ENCODE peak calls at places on chromosomes 3 and 15, in four cellular contexts. Q, P, W and E are unnamed samples.

GRCh38 chr3:24562874-24563273 is 68.2 kb upstream of the THRB start:
- DNase-seq in W (no peak), Q (no peak), P (no peak), E (no peak)

GRCh38 chr15:95606551-95606950 is 723.9 kb upstream of the NR2F2 start:
- DNase-seq in Q (no peak), W (no peak), P (no peak), E (no peak)

GRCh38 chr3:127036209-127037020 is 53.5 kb downstream of the PLXNA1 start:
- DNase-seq in Q (peak; percentile 55), W (no peak), P (peak; percentile 44), E (peak; percentile 76)

GRCh38 chr15:78415284-78415683 is 22.7 kb upstream of the IREB2 start:
- DNase-seq in Q (no peak), P (no peak), W (peak; percentile 57), E (no peak)

GRCh38 chr3:32794487-32795308 is 23.1 kb upstream of the TRIM71 start:
- DNase-seq in P (no peak), W (peak; percentile 79), Q (peak; percentile 66), E (no peak)

GRCh38 chr15:101091080-101092017 is 160.5 kb downstream of the CHSY1 start:
- DNase-seq in W (no peak), P (peak; percentile 76), Q (no peak), E (no peak)

GRCh38 chr3:128548426-128549282 is 55.7 kb upstream of the GATA2 start:
- DNase-seq in Q (no peak), W (no peak), P (no peak), E (peak; percentile 80)

GRCh38 chr3:167783781-167784180 is 48.3 kb downstream of the SERPINI1 start:
- DNase-seq in W (no peak), P (no peak), Q (no peak), E (no peak)

GRCh38 chr15:52052076-52052935 is 33.3 kb downstream of the MAPK6 start:
- DNase-seq in W (no peak), Q (no peak), P (no peak), E (no peak)

GRCh38 chr3:39166134-39166710 is 12.8 kb upstream of the CSRNP1 start:
- DNase-seq in W (peak; percentile 80), P (no peak), Q (no peak), E (no peak)

GRCh38 chr3:18195836-18196235 is 229.3 kb downstream of the SATB1 start:
- DNase-seq in W (no peak), Q (no peak), P (no peak), E (no peak)

GRCh38 chr15:78167227-78167888 is 18.2 kb downstream of the IDH3A start:
- DNase-seq in P (no peak), W (no peak), Q (no peak), E (no peak)

GRCh38 chr15:85399627-85400026 is 19.2 kb downstream of the AKAP13 start:
- DNase-seq in Q (no peak), W (no peak), P (no peak), E (no peak)
- H3K4me1 ChIP-seq in Q (peaks cover 47% of the 10 kb centered on the region), W (peaks cover 39% of the 10 kb centered on the region), P (peaks cover 83% of the 10 kb centered on the region), E (peaks cover 18% of the 10 kb centered on the region)

GRCh38 chr15:66569461-66570137 is 3.8 kb upstream of the LCTL start:
- DNase-seq in P (no peak), Q (no peak), W (no peak), E (no peak)

GRCh38 chr15:66573719-66574641 is 8.2 kb upstream of the LCTL start:
- DNase-seq in W (no peak), P (no peak), Q (no peak), E (peak; percentile 24)

GRCh38 chr15:66570327-66570726 is 4.5 kb upstream of the LCTL start:
- DNase-seq in W (no peak), P (no peak), Q (no peak), E (peak; percentile 19)

GRCh38 chr15:66570842-66571241 is 5.0 kb upstream of the LCTL start:
- DNase-seq in P (no peak), W (no peak), Q (no peak), E (peak; percentile 23)

DNA sequence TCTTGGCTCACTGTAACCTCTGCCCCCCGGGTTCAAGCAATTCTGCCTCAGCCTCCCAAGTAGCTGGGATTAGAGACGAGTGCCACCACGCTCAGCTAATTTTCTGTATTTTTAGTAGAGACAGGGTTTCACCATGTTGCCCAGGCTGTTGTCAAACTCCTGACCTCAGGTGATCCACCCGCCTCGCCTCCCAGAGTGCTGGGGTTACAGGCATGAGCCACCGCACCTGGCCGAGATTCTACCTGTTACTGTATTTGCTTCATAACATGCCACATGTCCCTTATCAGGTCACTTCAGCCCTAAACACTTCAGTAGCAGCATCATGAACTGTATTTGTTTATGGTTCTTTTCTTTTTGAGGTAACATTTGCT is 7.5 kb upstream of the LCTL start:
- DNase-seq in P (no peak), Q (no peak), W (no peak), E (peak; percentile 32)
- H3K27ac ChIP-seq in P (no peak overlapping the region), Q (no peak overlapping the region), W (peak overlapping the region; percentile 54), E (no peak overlapping the region)

GRCh38 chr3:118846176-118846575 is 188.5 kb downstream of the IGSF11 start:
- DNase-seq in Q (no peak), W (no peak), P (no peak), E (no peak)

GRCh38 chr3:118838871-118839270 is 195.8 kb downstream of the IGSF11 start:
- DNase-seq in Q (no peak), W (no peak), P (no peak), E (no peak)

GRCh38 chr3:118842147-118842863 is 192.3 kb downstream of the IGSF11 start:
- DNase-seq in P (no peak), Q (no peak), W (no peak), E (no peak)
- H3K4me1 ChIP-seq in P (no peaks in the 10 kb centered on the region), Q (no peaks in the 10 kb centered on the region), W (no peaks in the 10 kb centered on the region), E (no peaks in the 10 kb centered on the region)

DNA sequence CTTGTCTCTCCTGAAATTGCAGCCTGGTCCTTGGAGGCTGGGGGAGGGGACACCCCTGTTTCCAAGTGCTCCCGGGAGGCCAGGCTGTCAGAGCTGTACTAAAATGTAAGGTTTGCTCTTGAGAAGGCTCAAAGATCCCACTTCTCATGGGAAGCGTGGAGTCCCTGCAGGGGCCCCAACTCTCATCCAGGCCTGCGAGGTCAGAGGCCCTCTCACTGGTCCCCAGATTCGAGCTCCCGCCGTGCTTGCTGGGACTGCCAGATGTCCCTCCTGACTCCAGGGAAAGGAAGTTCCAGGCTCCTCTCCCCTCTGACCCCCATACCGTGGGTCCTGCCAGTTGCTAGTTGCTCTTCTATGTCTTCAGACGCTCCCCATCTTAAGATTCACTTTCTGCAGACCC is 14.5 kb upstream of the ANPEP start:
- DNase-seq in P (no peak), W (no peak), Q (no peak), E (no peak)
- H3K27ac ChIP-seq in P (no peak overlapping the region), W (no peak overlapping the region), Q (no peak overlapping the region), E (no peak overlapping the region)

GRCh38 chr3:105465251-105465853 is 98.6 kb downstream of the ALCAM start:
- DNase-seq in P (no peak), Q (no peak), W (no peak), E (no peak)

GRCh38 chr3:105466072-105466471 is 99.4 kb downstream of the ALCAM start:
- DNase-seq in Q (no peak), W (no peak), P (no peak), E (no peak)

GRCh38 chr3:105466495-105467080 is 99.9 kb downstream of the ALCAM start:
- DNase-seq in Q (no peak), P (no peak), W (no peak), E (no peak)

GRCh38 chr3:105473521-105474223 is 107.0 kb downstream of the ALCAM start:
- DNase-seq in W (peak; percentile 8), Q (no peak), P (no peak), E (no peak)

GRCh38 chr3:105470851-105471250 is 104.1 kb downstream of the ALCAM start:
- DNase-seq in W (no peak), Q (no peak), P (no peak), E (no peak)
- H3K4me1 ChIP-seq in W (peaks cover 6% of the 10 kb centered on the region), Q (no peaks in the 10 kb centered on the region), P (no peaks in the 10 kb centered on the region), E (no peaks in the 10 kb centered on the region)

GRCh38 chr3:62090066-62090465 is 283.3 kb downstream of the FEZF2 start:
- DNase-seq in Q (no peak), P (no peak), W (no peak), E (no peak)

GRCh38 chr3:62088472-62089104 is 284.8 kb downstream of the FEZF2 start:
- DNase-seq in W (no peak), Q (no peak), P (no peak), E (no peak)

GRCh38 chr3:62090519-62090918 is 282.8 kb downstream of the FEZF2 start:
- DNase-seq in P (no peak), Q (no peak), W (no peak), E (no peak)

DNA sequence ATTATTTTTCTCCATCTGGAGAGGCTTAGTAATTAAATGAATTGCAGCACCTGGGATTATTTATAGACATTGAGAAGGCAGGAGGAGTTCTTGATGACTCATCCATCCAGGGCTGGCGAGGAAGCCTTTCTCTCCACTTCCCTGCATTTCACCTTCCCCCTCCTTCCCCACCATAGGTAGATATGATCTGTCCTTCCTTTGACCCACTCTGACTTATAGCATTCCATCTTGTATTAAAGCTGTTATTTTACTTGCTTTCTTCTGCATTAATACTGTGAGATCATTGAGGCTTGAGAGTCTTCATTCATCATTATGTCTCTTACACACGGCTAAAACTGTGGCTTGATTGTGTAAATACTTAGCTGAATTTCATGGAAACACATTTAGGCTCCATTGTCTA is 288.8 kb downstream of the FEZF2 start:
- DNase-seq in Q (no peak), W (no peak), P (no peak), E (no peak)
- H3K27ac ChIP-seq in Q (no peak overlapping the region), W (no peak overlapping the region), P (no peak overlapping the region), E (no peak overlapping the region)

DNA sequence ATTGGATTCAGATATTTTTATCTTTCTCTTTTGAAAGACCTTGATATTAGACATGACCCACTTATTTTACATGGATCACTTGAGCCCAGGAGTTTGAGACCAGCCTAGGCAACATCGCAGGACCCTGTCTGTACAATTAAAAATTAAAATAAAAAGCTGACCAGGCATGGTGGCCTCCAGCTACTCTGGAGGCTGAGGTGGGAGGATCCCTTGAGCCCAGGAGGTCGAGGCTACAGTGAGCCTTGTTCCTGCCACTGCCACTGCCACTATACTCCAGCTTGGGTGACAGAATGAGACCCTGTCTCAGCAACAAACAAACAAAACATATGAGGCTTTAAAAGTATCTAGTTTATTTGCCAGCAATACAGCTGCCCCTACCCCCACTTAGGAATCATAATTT is 1.6 kb downstream of the RNF7 start:
- DNase-seq in Q (no peak), W (no peak), P (no peak), E (no peak)
- H3K4me1 ChIP-seq in Q (peaks cover 51% of the 10 kb centered on the region), W (peaks cover 36% of the 10 kb centered on the region), P (peaks cover 45% of the 10 kb centered on the region), E (peaks cover 10% of the 10 kb centered on the region)

GRCh38 chr3:14265246-14265962 is 86.8 kb downstream of the LSM3 start:
- DNase-seq in P (no peak), W (peak; percentile 81), Q (no peak), E (no peak)
- H3K27ac ChIP-seq in P (no peak overlapping the region), W (peak overlapping the region; percentile 51), Q (no peak overlapping the region), E (no peak overlapping the region)

GRCh38 chr15:59996498-59997041 is 7.5 kb upstream of the FOXB1 start:
- DNase-seq in P (no peak), Q (no peak), W (peak; percentile 41), E (no peak)
- H3K4me1 ChIP-seq in P (peaks cover 10% of the 10 kb centered on the region), Q (peaks cover 13% of the 10 kb centered on the region), W (no peaks in the 10 kb centered on the region), E (no peaks in the 10 kb centered on the region)

GRCh38 chr3:123657578-123657977 is 72.7 kb upstream of the HACD2 start:
- DNase-seq in P (no peak), W (peak; percentile 42), Q (no peak), E (peak; percentile 31)

GRCh38 chr3:123657111-123657510 is 72.3 kb upstream of the HACD2 start:
- DNase-seq in P (no peak), Q (no peak), W (no peak), E (peak; percentile 41)

GRCh38 chr3:123655400-123655799 is 70.5 kb upstream of the HACD2 start:
- DNase-seq in W (no peak), P (no peak), Q (no peak), E (no peak)

GRCh38 chr3:123656691-123657090 is 71.8 kb upstream of the HACD2 start:
- DNase-seq in Q (no peak), P (no peak), W (no peak), E (peak; percentile 20)

GRCh38 chr3:123656241-123656640 is 71.4 kb upstream of the HACD2 start:
- DNase-seq in P (no peak), W (no peak), Q (no peak), E (no peak)
- H3K27ac ChIP-seq in P (no peak overlapping the region), W (no peak overlapping the region), Q (peak overlapping the region; percentile 68), E (peak overlapping the region; percentile 89)